ENCODE peak calls at places on chromosomes 1 and 21, in four cellular contexts. G, F, Q and T are unnamed samples. For H3K27me3, the result is how much of the 10 kb centered on the place peaks cover.

GRCh38 chr1:245860681-245861552 is 646.2 kb downstream of the SMYD3 start:
- DNase-seq in Q (no peak), F (no peak), G (peak), T (no peak)

GRCh38 chr1:30405081-30405480 is 318.3 kb downstream of the MATN1 start:
- DNase-seq in G (no peak), F (no peak), Q (no peak), T (no peak)

GRCh38 chr1:24901791-24902470 is 28.1 kb downstream of the RUNX3 start:
- DNase-seq in F (no peak), G (no peak), Q (no peak), T (no peak)

GRCh38 chr1:30362603-30362990 is 360.8 kb downstream of the MATN1 start:
- DNase-seq in Q (no peak), F (no peak), G (no peak), T (no peak)

GRCh38 chr1:84603941-84604830 is 29.9 kb upstream of the CTBS start:
- DNase-seq in Q (no peak), F (peak), G (peak), T (peak)

GRCh38 chr1:204435246-204435885 is 23.7 kb upstream of the PPP1R15B start:
- DNase-seq in G (no peak), Q (no peak), F (no peak), T (no peak)

GRCh38 chr21:26001356-26001755 is 169.2 kb downstream of the APP start:
- DNase-seq in F (no peak), G (no peak), Q (no peak), T (no peak)

GRCh38 chr1:58783090-58783992 is 506 bp downstream of the JUN start:
- DNase-seq in F (peak), G (peak), Q (no peak), T (peak)

GRCh38 chr1:91885331-91885715 is 628 bp downstream of the TGFBR3 start:
- DNase-seq in Q (no peak), G (peak), F (peak), T (peak)

GRCh38 chr1:36341626-36342320 is 18.3 kb upstream of the EVA1B start:
- DNase-seq in F (no peak), G (no peak), Q (no peak), T (no peak)

GRCh38 chr21:14875704-14876364 is 189.0 kb downstream of the NRIP1 start:
- DNase-seq in G (no peak), F (no peak), Q (no peak), T (no peak)

GRCh38 chr1:9628541-9629444 is 22.7 kb upstream of the PIK3CD start:
- DNase-seq in Q (peak), F (no peak), G (no peak), T (no peak)

GRCh38 chr21:15616864-15617574 is 112.8 kb upstream of the USP25 start:
- DNase-seq in Q (no peak), F (no peak), G (peak), T (no peak)

GRCh38 chr21:14215971-14216621 is at the start of gene RBM11:
- DNase-seq in Q (peak), F (peak), G (peak), T (peak)

GRCh38 chr1:18256318-18257235 is 149.0 kb downstream of the IGSF21 start:
- DNase-seq in Q (no peak), G (peak), F (peak), T (peak)

GRCh38 chr1:54409156-54410142 is 3.3 kb upstream of the SSBP3 start:
- DNase-seq in F (no peak), G (no peak), Q (no peak), T (no peak)

GRCh38 chr1:16631248-16632043 is 18.1 kb upstream of the NBPF1 start:
- DNase-seq in Q (no peak), G (no peak), F (peak), T (peak)

GRCh38 chr1:94240822-94241221 is 3.4 kb upstream of the ARHGAP29 start:
- DNase-seq in F (no peak), G (no peak), Q (no peak), T (peak)

GRCh38 chr21:43712268-43712942 is 6.5 kb upstream of the PDXK start:
- DNase-seq in G (no peak), F (no peak), Q (no peak), T (no peak)

GRCh38 chr1:38489844-38490270 is 369.7 kb downstream of the RRAGC start:
- DNase-seq in F (no peak), Q (no peak), G (no peak), T (peak)

DNA sequence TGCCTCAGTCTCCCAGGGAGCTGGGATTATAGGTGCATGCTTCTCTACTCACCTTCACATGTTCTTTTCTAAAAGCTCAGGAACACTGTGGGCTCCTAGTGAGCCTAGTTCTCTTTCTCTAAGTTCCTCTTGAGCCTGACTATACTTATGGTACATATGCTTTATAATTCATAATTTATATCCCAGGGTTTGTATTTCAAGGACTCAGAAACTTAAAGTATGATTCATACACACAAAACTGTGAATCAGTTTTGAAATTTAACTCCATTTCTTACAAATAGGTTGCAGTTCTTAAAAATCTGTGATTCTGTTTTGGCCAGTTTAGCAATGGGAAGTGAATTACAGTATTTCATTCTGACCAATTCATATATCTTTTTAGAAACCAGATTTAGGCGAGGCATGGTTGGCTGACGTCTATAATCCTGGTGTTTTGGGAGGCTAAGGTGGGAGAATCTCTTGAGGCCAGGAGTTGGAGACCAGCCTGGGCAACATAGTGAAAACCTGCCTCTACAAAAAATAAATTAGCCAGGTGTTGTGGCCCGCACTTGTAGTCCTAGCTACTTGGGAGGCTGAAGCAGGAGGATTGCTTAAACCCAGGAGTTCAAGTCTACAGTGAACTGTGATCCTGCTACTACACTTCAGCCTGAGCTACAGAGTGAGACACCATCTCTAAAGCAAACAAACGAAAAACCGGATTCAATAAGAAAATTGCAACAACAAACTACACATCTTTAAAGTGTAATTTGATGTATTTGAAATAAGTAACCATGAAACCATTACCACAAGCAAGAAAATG is 15.6 kb downstream of the RASAL2 start:
- DNase-seq in Q (no peak), F (no peak), G (no peak), T (no peak)
- H3K27ac ChIP-seq in Q (no peak), F (no peak), G (no peak), T (no peak)

GRCh38 chr1:8115031-8115768 is 89.1 kb upstream of the ERRFI1 start:
- DNase-seq in G (no peak), F (no peak), Q (no peak), T (no peak)
- H3K27me3 ChIP-seq in G (under half), F (under half), Q (under half), T (under half)

GRCh38 chr1:51236548-51237312 is 657 bp downstream of the RNF11 start:
- DNase-seq in Q (peak), F (peak), G (peak), T (peak)

GRCh38 chr1:51237313-51237700 is 1.2 kb downstream of the RNF11 start:
- DNase-seq in F (no peak), G (no peak), Q (no peak), T (no peak)

GRCh38 chr1:51235611-51236547 is at the start of gene RNF11:
- DNase-seq in F (peak), G (peak), Q (peak), T (peak)

GRCh38 chr1:51240096-51240495 is 4.0 kb downstream of the RNF11 start:
- DNase-seq in F (no peak), G (no peak), Q (no peak), T (no peak)

GRCh38 chr1:51237714-51238403 is 1.8 kb downstream of the RNF11 start:
- DNase-seq in F (no peak), Q (no peak), G (peak), T (peak)
- H3K4me3 ChIP-seq in F (peak), Q (peak), G (peak), T (peak)

GRCh38 chr1:226643167-226643566 is 94.6 kb downstream of the STUM start:
- DNase-seq in Q (no peak), F (peak), G (peak), T (no peak)
- H3K27ac ChIP-seq in Q (peak), F (peak), G (no peak), T (no peak)

DNA sequence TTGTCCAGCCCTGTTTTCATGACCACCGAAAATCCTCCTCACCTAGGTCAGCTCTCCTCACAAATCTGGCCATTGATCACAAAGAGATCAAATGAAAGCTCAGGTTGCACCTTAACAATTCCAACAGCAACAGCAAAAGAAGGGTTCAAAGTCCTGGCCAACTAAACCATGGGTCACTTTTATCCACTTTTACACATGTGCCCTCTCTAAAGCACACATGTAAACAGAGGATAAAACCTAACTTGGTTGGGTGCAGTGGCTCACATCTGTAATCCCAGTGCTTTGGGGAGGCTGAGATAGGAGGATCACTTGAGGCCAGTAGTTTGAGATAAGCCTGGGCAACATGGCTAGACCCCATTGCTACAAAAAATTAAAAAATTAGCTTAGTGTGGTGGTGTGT is 3.9 kb upstream of the RBM15 start:
- DNase-seq in G (no peak), F (no peak), Q (no peak), T (no peak)
- H3K27me3 ChIP-seq in G (under half), F (under half), Q (under half), T (under half)